ENCODE peak calls at places on chromosomes 16 and 17, in six cellular contexts. S is midbrain; N is EL; C is CD8-positive, alpha-beta T cell; Z is NCI-H460; T is NCI-H1092 treated with DMSO at 0.1 percent for 48 hours. I is an unnamed sample.

GRCh38 chr17:58956997-58957724 is 149.5 kb downstream of the TRIM37 start:
- DNase-seq in Z (no peak), S (no peak), N (peak), T (no peak), C (no peak), I (peak)

GRCh38 chr16:87924041-87924851 is 12.1 kb downstream of the CA5A start:
- DNase-seq in T (peak), S (no peak), N (no peak), Z (no peak), C (no peak), I (no peak)

GRCh38 chr16:69830534-69831211 is 68.5 kb downstream of the WWP2 start:
- DNase-seq in N (no peak), Z (peak), C (no peak), S (no peak), T (no peak), I (no peak)

GRCh38 chr17:16301963-16302855 is 51.1 kb downstream of the CENPV start:
- DNase-seq in T (no peak), Z (no peak), S (no peak), N (no peak), C (no peak), I (no peak)

GRCh38 chr16:27838536-27839175 is 224.9 kb downstream of the GSG1L start:
- DNase-seq in N (peak), C (no peak), Z (no peak), S (no peak), T (no peak), I (no peak)

GRCh38 chr17:39628655-39629493 is 2.1 kb downstream of the PPP1R1B start:
- DNase-seq in Z (no peak), S (no peak), N (no peak), C (no peak), T (no peak), I (no peak)

GRCh38 chr16:85104821-85105391 is 7.4 kb downstream of the CIBAR2 start:
- DNase-seq in C (peak), N (no peak), S (peak), Z (no peak), T (no peak), I (no peak)

GRCh38 chr16:56758432-56758831 is 28.5 kb downstream of the NUP93 start:
- DNase-seq in Z (no peak), T (no peak), S (no peak), C (no peak), N (no peak), I (no peak)

GRCh38 chr16:887846-888245 is 82.9 kb downstream of the LMF1 start:
- DNase-seq in N (no peak), Z (no peak), S (no peak), C (no peak), T (no peak), I (no peak)

GRCh38 chr17:29549169-29549935 is 17.5 kb downstream of the ABHD15 start:
- DNase-seq in Z (no peak), C (no peak), T (peak), N (peak), S (no peak), I (no peak)

GRCh38 chr17:74051348-74051747 is 152.1 kb upstream of the RPL38 start:
- DNase-seq in N (no peak), C (no peak), Z (no peak), T (no peak), S (no peak), I (no peak)

GRCh38 chr16:26598061-26598460 is 468.7 kb upstream of the C16orf82 start:
- DNase-seq in T (no peak), S (no peak), N (no peak), Z (no peak), C (peak), I (no peak)

GRCh38 chr16:13453938-13454553 is 465.9 kb upstream of the ERCC4 start:
- DNase-seq in Z (peak), T (peak), C (no peak), S (peak), N (no peak), I (no peak)

GRCh38 chr16:48617104-48617503 is 7.1 kb upstream of the N4BP1 start:
- DNase-seq in N (no peak), C (no peak), T (no peak), Z (no peak), S (no peak), I (no peak)

GRCh38 chr17:77476920-77477805 is 336.4 kb downstream of the SEC14L1 start:
- DNase-seq in N (peak), Z (peak), C (no peak), T (no peak), S (no peak), I (peak)